ENCODE peak calls at places on chromosomes 3 and 15, in ten cellular contexts. K is right lobe of liver, X is heart left ventricle, G is adrenal gland, V is body of pancreas, S is ovary, P is IMR-90, C is stomach, H is sigmoid colon, O is HCT116. U is an unnamed sample.

GRCh38 chr15:53034767-53035245 is 244.7 kb upstream of the ONECUT1 start:
- DNase-seq in K (peak; percentile 88), X (no peak), G (no peak), V (no peak), S (no peak), P (no peak), C (no peak), H (no peak), O (no peak), U (no peak)

GRCh38 chr15:67146875-67147381 is 81.5 kb downstream of the SMAD3 start:
- DNase-seq in K (no peak), X (no peak), G (no peak), V (no peak), S (no peak), P (peak; percentile 96), C (no peak), H (peak; percentile 80), O (no peak), U (no peak)

GRCh38 chr3:58434990-58435389 is 1.4 kb upstream of the PDHB start:
- DNase-seq in K (no peak), X (no peak), G (no peak), V (peak; percentile 18), S (no peak), P (peak; percentile 73), C (no peak), H (no peak), O (no peak), U (no peak)

GRCh38 chr15:70741677-70742293 is 21.6 kb downstream of the UACA start:
- DNase-seq in K (no peak), X (no peak), G (no peak), V (no peak), S (no peak), P (peak; percentile 65), C (no peak), H (no peak), O (peak; percentile 79), U (no peak)

GRCh38 chr3:171005648-171006047 is 20.9 kb downstream of the SLC2A2 start:
- DNase-seq in K (no peak), X (no peak), G (no peak), V (no peak), S (no peak), P (no peak), C (no peak), H (no peak), O (no peak), U (no peak)

GRCh38 chr15:62059108-62059817 is 984 bp downstream of the VPS13C start:
- DNase-seq in K (no peak), X (no peak), G (no peak), V (no peak), S (no peak), P (no peak), C (no peak), H (no peak), O (no peak), U (no peak)

GRCh38 chr3:188955919-188956318 is 215.9 kb upstream of the TPRG1 start:
- DNase-seq in K (no peak), X (no peak), G (no peak), V (no peak), S (no peak), P (peak; percentile 78), C (no peak), H (no peak), O (no peak), U (no peak)

GRCh38 chr3:65786891-65787290 is 251.8 kb downstream of the MAGI1 start:
- DNase-seq in K (no peak), X (no peak), G (no peak), V (no peak), S (no peak), P (no peak), C (no peak), H (no peak), O (no peak), U (no peak)

GRCh38 chr15:24784506-24784905 is 108.9 kb downstream of the NPAP1 start:
- DNase-seq in K (no peak), X (no peak), G (no peak), V (no peak), S (no peak), P (no peak), C (no peak), H (no peak), O (no peak), U (no peak)

GRCh38 chr3:18124501-18124900 is 300.6 kb downstream of the SATB1 start:
- DNase-seq in K (no peak), X (no peak), G (no peak), V (no peak), S (no peak), P (peak; percentile 67), C (no peak), H (no peak), O (peak; percentile 26), U (no peak)

GRCh38 chr15:43958894-43959330 is 132.1 kb downstream of the WDR76 start:
- DNase-seq in K (no peak), X (no peak), G (no peak), V (no peak), S (no peak), P (peak; percentile 94), C (no peak), H (no peak), O (peak; percentile 13), U (no peak)

GRCh38 chr3:159600291-159600690 is 388.3 kb upstream of the IL12A start:
- DNase-seq in K (no peak), X (no peak), G (no peak), V (no peak), S (no peak), P (no peak), C (no peak), H (no peak), O (no peak), U (no peak)

GRCh38 chr15:42694398-42694797 is 42.5 kb downstream of the CDAN1 start:
- DNase-seq in K (no peak), X (no peak), G (no peak), V (no peak), S (no peak), P (no peak), C (no peak), H (no peak), O (no peak), U (no peak)

GRCh38 chr3:125146601-125147490 is 65.7 kb downstream of the SLC12A8 start:
- DNase-seq in K (peak; percentile 61), X (peak; percentile 73), G (peak; percentile 80), V (peak; percentile 57), S (no peak), P (no peak), C (no peak), H (peak; percentile 67), O (no peak), U (no peak)

GRCh38 chr3:156216216-156216615 is 95.8 kb downstream of the KCNAB1 start:
- DNase-seq in K (no peak), X (no peak), G (no peak), V (no peak), S (no peak), P (no peak), C (no peak), H (no peak), O (no peak), U (no peak)

GRCh38 chr3:57228734-57229505 is 1.4 kb downstream of the APPL1 start:
- DNase-seq in K (no peak), X (no peak), G (no peak), V (no peak), S (no peak), P (peak; percentile 82), C (no peak), H (no peak), O (no peak), U (no peak)

GRCh38 chr3:57227204-57227929 is at the start of gene APPL1:
- DNase-seq in K (peak; percentile 96), X (peak; percentile 95), G (peak; percentile 89), V (peak; percentile 91), S (peak; percentile 93), P (peak; percentile 85), C (peak; percentile 94), H (peak; percentile 95), O (peak; percentile 75), U (peak; percentile 93)

GRCh38 chr3:57230006-57230405 is 2.5 kb downstream of the APPL1 start:
- DNase-seq in K (no peak), X (no peak), G (no peak), V (no peak), S (no peak), P (no peak), C (no peak), H (no peak), O (no peak), U (no peak)

GRCh38 chr3:57226156-57226555 is 1.4 kb upstream of the APPL1 start:
- DNase-seq in K (no peak), X (no peak), G (no peak), V (no peak), S (no peak), P (no peak), C (no peak), H (no peak), O (no peak), U (no peak)

GRCh38 chr3:57227930-57228733 is 603 bp downstream of the APPL1 start:
- DNase-seq in K (peak; percentile 62), X (peak; percentile 66), G (peak; percentile 66), V (peak; percentile 43), S (peak; percentile 39), P (peak; percentile 41), C (peak; percentile 50), H (peak; percentile 72), O (no peak), U (peak; percentile 43)
- TF ChIP-seq POLR2A in K (no peak), X (peak; percentile 27), G (peak; percentile 71), V (peak; percentile 38), S (peak; percentile 44), P (no peak), C (no peak), H (peak; percentile 52), O (no peak), U (peak; percentile 33)

DNA sequence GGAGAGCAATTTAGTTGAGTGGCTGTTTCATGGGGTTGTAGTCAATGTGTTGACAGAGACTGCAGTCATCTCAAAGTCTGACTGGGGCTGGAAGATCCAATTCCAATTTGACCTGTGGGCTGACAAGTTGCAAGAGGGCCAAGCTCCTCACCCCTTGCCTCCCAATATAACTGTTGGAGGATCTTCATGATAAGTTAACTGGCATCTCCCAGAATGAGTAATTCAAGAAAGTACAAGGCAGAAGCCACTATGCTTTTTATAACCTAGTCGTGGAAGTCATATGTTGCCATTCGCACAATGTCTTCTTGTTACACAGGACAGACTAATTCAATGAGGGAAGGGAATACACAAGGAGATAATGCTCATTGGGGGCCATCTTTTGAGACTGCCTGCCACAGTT is 29.1 kb downstream of the GPR15 start:
- DNase-seq in K (no peak), X (no peak), G (no peak), V (no peak), S (no peak), P (no peak), C (no peak), H (no peak), O (no peak), U (no peak)
- TF ChIP-seq POLR2A in K (no peak), X (no peak), G (no peak), V (no peak), S (no peak), P (no peak), C (no peak), H (no peak), O (no peak), U (peak; percentile 69)

GRCh38 chr15:46714959-46715358 is 1002.3 kb upstream of the SEMA6D start:
- DNase-seq in K (no peak), X (no peak), G (no peak), V (no peak), S (no peak), P (no peak), C (no peak), H (no peak), O (no peak), U (no peak)
- TF ChIP-seq POLR2A in K (no peak), X (no peak), G (no peak), V (no peak), S (no peak), P (no peak), C (no peak), H (no peak), O (no peak), U (no peak)

GRCh38 chr15:96330450-96331140 is at the start of gene NR2F2:
- DNase-seq in K (peak; percentile 97), X (peak; percentile 98), G (peak; percentile 98), V (peak; percentile 99), S (peak; percentile 97), P (peak; percentile 99), C (peak; percentile 98), H (peak; percentile 99), O (peak; percentile 94), U (peak; percentile 53)
- TF ChIP-seq POLR2A in K (peak; percentile 97), X (peak; percentile 96), G (peak; percentile 97), V (peak; percentile 97), S (peak; percentile 86), P (peak; percentile 88), C (no peak), H (peak; percentile 94), O (peak; percentile 87), U (no peak)

U was measured in GM12892.